ENCODE peak calls at places on chromosomes 3 and 15, in five cellular contexts. One of them, this sample, is unnamed.

GRCh38 chr3:52039846-52040245 is 16.5 kb downstream of the DUSP7 start:
- DNase-seq in colonic mucosa: no peak
- DNase-seq in neural progenitor cell: peak; percentile 78
- DNase-seq in mammary epithelial cell: peak; percentile 81
- DNase-seq in PC-3: no peak
- DNase-seq in this sample: no peak

GRCh38 chr3:185316740-185317407 is 46.1 kb upstream of the MAP3K13 start:
- DNase-seq in colonic mucosa: no peak
- DNase-seq in neural progenitor cell: no peak
- DNase-seq in mammary epithelial cell: peak; percentile 95
- DNase-seq in PC-3: peak; percentile 62
- DNase-seq in this sample: peak; percentile 26

GRCh38 chr3:4826237-4827100 is 152.8 kb upstream of the BHLHE40 start:
- DNase-seq in colonic mucosa: peak; percentile 85
- DNase-seq in neural progenitor cell: no peak
- DNase-seq in mammary epithelial cell: no peak
- DNase-seq in PC-3: no peak
- DNase-seq in this sample: no peak

GRCh38 chr15:94056314-94056713 is 175.0 kb upstream of the MCTP2 start:
- DNase-seq in colonic mucosa: no peak
- DNase-seq in neural progenitor cell: no peak
- DNase-seq in mammary epithelial cell: peak; percentile 48
- DNase-seq in PC-3: peak; percentile 6
- DNase-seq in this sample: peak; percentile 51

GRCh38 chr15:83571820-83572707 is 81.9 kb upstream of the ADAMTSL3 start:
- DNase-seq in colonic mucosa: no peak
- DNase-seq in neural progenitor cell: peak; percentile 51
- DNase-seq in mammary epithelial cell: no peak
- DNase-seq in PC-3: peak; percentile 68
- DNase-seq in this sample: peak; percentile 26

GRCh38 chr3:23968467-23969184 is 23.5 kb downstream of the NR1D2 start:
- DNase-seq in colonic mucosa: no peak
- DNase-seq in neural progenitor cell: no peak
- DNase-seq in mammary epithelial cell: peak; percentile 80
- DNase-seq in PC-3: peak; percentile 73
- DNase-seq in this sample: no peak

GRCh38 chr3:122251428-122251827 is 68.0 kb downstream of the CASR start:
- DNase-seq in colonic mucosa: no peak
- DNase-seq in neural progenitor cell: no peak
- DNase-seq in mammary epithelial cell: no peak
- DNase-seq in PC-3: no peak
- DNase-seq in this sample: no peak

GRCh38 chr3:9142346-9142745 is 107.1 kb downstream of the SRGAP3 start:
- DNase-seq in colonic mucosa: no peak
- DNase-seq in neural progenitor cell: no peak
- DNase-seq in mammary epithelial cell: peak; percentile 41
- DNase-seq in PC-3: peak; percentile 62
- DNase-seq in this sample: no peak

GRCh38 chr15:50358805-50359204 is 3.8 kb upstream of the GABPB1 start:
- DNase-seq in colonic mucosa: no peak
- DNase-seq in neural progenitor cell: peak; percentile 43
- DNase-seq in mammary epithelial cell: peak; percentile 29
- DNase-seq in PC-3: peak; percentile 60
- DNase-seq in this sample: peak; percentile 52

GRCh38 chr15:83098079-83098478 is 9.4 kb upstream of the TM6SF1 start:
- DNase-seq in colonic mucosa: no peak
- DNase-seq in neural progenitor cell: no peak
- DNase-seq in mammary epithelial cell: no peak
- DNase-seq in PC-3: no peak
- DNase-seq in this sample: no peak

GRCh38 chr15:55999635-56000034 is 6.2 kb upstream of the NEDD4 start:
- DNase-seq in colonic mucosa: no peak
- DNase-seq in neural progenitor cell: no peak
- DNase-seq in mammary epithelial cell: peak; percentile 78
- DNase-seq in PC-3: peak; percentile 59
- DNase-seq in this sample: no peak

GRCh38 chr3:12557472-12558105 is 702 bp downstream of the MKRN2 start:
- DNase-seq in colonic mucosa: no peak
- DNase-seq in neural progenitor cell: no peak
- DNase-seq in mammary epithelial cell: peak; percentile 54
- DNase-seq in PC-3: peak; percentile 40
- DNase-seq in this sample: no peak

GRCh38 chr3:172635588-172635987 is 75.3 kb downstream of the NCEH1 start:
- DNase-seq in colonic mucosa: no peak
- DNase-seq in neural progenitor cell: no peak
- DNase-seq in mammary epithelial cell: peak; percentile 76
- DNase-seq in PC-3: peak; percentile 45
- DNase-seq in this sample: no peak

GRCh38 chr15:67832031-67832551 is 6.8 kb downstream of the SKOR1 start:
- DNase-seq in colonic mucosa: no peak
- DNase-seq in neural progenitor cell: peak; percentile 72
- DNase-seq in mammary epithelial cell: no peak
- DNase-seq in PC-3: peak; percentile 54
- DNase-seq in this sample: no peak

GRCh38 chr3:30349507-30349906 is 256.9 kb upstream of the TGFBR2 start:
- DNase-seq in colonic mucosa: no peak
- DNase-seq in neural progenitor cell: peak; percentile 15
- DNase-seq in mammary epithelial cell: no peak
- DNase-seq in PC-3: no peak
- DNase-seq in this sample: no peak

GRCh38 chr3:151085889-151086483 is 522 bp downstream of the MED12L start:
- DNase-seq in colonic mucosa: peak; percentile 20
- DNase-seq in neural progenitor cell: peak; percentile 77
- DNase-seq in mammary epithelial cell: no peak
- DNase-seq in PC-3: no peak
- DNase-seq in this sample: peak; percentile 21

GRCh38 chr3:165185707-165186327 is 10.4 kb downstream of the SLITRK3 start:
- DNase-seq in colonic mucosa: peak; percentile 72
- DNase-seq in neural progenitor cell: peak; percentile 84
- DNase-seq in mammary epithelial cell: peak; percentile 25
- DNase-seq in PC-3: peak; percentile 73
- DNase-seq in this sample: peak; percentile 72

GRCh38 chr15:58987036-58987435 is 427 bp upstream of the RNF111 start:
- DNase-seq in colonic mucosa: no peak
- DNase-seq in neural progenitor cell: no peak
- DNase-seq in mammary epithelial cell: no peak
- DNase-seq in PC-3: peak; percentile 7
- DNase-seq in this sample: peak; percentile 39

GRCh38 chr3:157088506-157089454 is 71.2 kb downstream of the CCNL1 start:
- DNase-seq in colonic mucosa: peak; percentile 97
- DNase-seq in neural progenitor cell: peak; percentile 96
- DNase-seq in mammary epithelial cell: peak; percentile 94
- DNase-seq in PC-3: peak; percentile 93
- DNase-seq in this sample: peak; percentile 99

GRCh38 chr15:85755942-85756341 is 38.8 kb downstream of the KLHL25 start:
- DNase-seq in colonic mucosa: no peak
- DNase-seq in neural progenitor cell: no peak
- DNase-seq in mammary epithelial cell: no peak
- DNase-seq in PC-3: no peak
- DNase-seq in this sample: no peak

GRCh38 chr3:165805834-165806561 is 31.2 kb downstream of the BCHE start:
- DNase-seq in colonic mucosa: no peak
- DNase-seq in neural progenitor cell: no peak
- DNase-seq in mammary epithelial cell: no peak
- DNase-seq in PC-3: peak; percentile 7
- DNase-seq in this sample: peak; percentile 78

GRCh38 chr3:148211725-148212124 is 486.0 kb upstream of the AGTR1 start:
- DNase-seq in colonic mucosa: peak; percentile 28
- DNase-seq in neural progenitor cell: no peak
- DNase-seq in mammary epithelial cell: peak; percentile 64
- DNase-seq in PC-3: peak; percentile 29
- DNase-seq in this sample: no peak

GRCh38 chr3:25849641-25850040 is 59.8 kb downstream of the OXSM start:
- DNase-seq in colonic mucosa: no peak
- DNase-seq in neural progenitor cell: no peak
- DNase-seq in mammary epithelial cell: no peak
- DNase-seq in PC-3: peak; percentile 37
- DNase-seq in this sample: no peak

GRCh38 chr15:51751687-51752683 is 588 bp downstream of the TMOD2 start:
- DNase-seq in colonic mucosa: peak; percentile 45
- DNase-seq in neural progenitor cell: peak; percentile 63
- DNase-seq in mammary epithelial cell: peak; percentile 65
- DNase-seq in PC-3: peak; percentile 34
- DNase-seq in this sample: peak; percentile 29

GRCh38 chr3:6723205-6723604 is 137.7 kb upstream of the GRM7 start:
- DNase-seq in colonic mucosa: no peak
- DNase-seq in neural progenitor cell: no peak
- DNase-seq in mammary epithelial cell: no peak
- DNase-seq in PC-3: no peak
- DNase-seq in this sample: no peak

GRCh38 chr3:185656321-185656840 is 70.3 kb downstream of the SENP2 start:
- DNase-seq in colonic mucosa: no peak
- DNase-seq in neural progenitor cell: no peak
- DNase-seq in mammary epithelial cell: peak; percentile 95
- DNase-seq in PC-3: peak; percentile 95
- DNase-seq in this sample: no peak

GRCh38 chr3:110307065-110307809 is 764.4 kb upstream of the NECTIN3 start:
- DNase-seq in colonic mucosa: no peak
- DNase-seq in neural progenitor cell: no peak
- DNase-seq in mammary epithelial cell: no peak
- DNase-seq in PC-3: no peak
- DNase-seq in this sample: no peak

DNA sequence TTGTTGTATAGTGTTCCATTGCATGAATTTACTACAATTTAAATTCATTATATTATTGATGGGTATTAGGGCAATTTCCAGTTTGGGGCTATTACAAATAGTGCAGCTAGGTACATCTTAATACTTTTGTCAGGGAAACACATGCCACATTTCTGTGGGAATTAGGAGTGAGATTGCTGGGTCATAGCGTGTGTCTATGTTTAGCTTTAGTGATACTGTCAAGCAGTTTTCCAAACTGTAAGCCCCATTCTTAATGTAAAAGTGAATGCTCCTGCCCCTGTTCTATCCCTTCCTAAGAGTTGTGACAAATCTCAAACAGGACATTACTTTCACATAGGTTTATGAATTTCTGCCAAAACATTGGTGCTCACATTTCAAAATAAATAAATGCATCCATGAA is 184.5 kb upstream of the ANKRD28 start:
- DNase-seq in colonic mucosa: no peak
- DNase-seq in neural progenitor cell: no peak
- DNase-seq in mammary epithelial cell: no peak
- DNase-seq in PC-3: no peak
- DNase-seq in this sample: no peak
- H3K9ac ChIP-seq in colonic mucosa: no peak overlapping the region
- H3K9ac ChIP-seq in neural progenitor cell: no peak overlapping the region
- H3K9ac ChIP-seq in mammary epithelial cell: peak overlapping the region; percentile 35
- H3K9ac ChIP-seq in PC-3: peak overlapping the region; percentile 60
- H3K9ac ChIP-seq in this sample: no peak overlapping the region

GRCh38 chr3:123586131-123586530 is 1.3 kb upstream of the HACD2 start:
- DNase-seq in colonic mucosa: peak; percentile 75
- DNase-seq in neural progenitor cell: peak; percentile 81
- DNase-seq in mammary epithelial cell: peak; percentile 79
- DNase-seq in PC-3: peak; percentile 79
- DNase-seq in this sample: peak; percentile 12

GRCh38 chr3:123584988-123585937 is at the start of gene HACD2:
- DNase-seq in colonic mucosa: peak; percentile 97
- DNase-seq in neural progenitor cell: peak; percentile 98
- DNase-seq in mammary epithelial cell: peak; percentile 96
- DNase-seq in PC-3: peak; percentile 99
- DNase-seq in this sample: peak; percentile 94

GRCh38 chr3:123582315-123582714 is 2.5 kb downstream of the HACD2 start:
- DNase-seq in colonic mucosa: peak; percentile 33
- DNase-seq in neural progenitor cell: no peak
- DNase-seq in mammary epithelial cell: peak; percentile 76
- DNase-seq in PC-3: peak; percentile 93
- DNase-seq in this sample: no peak

GRCh38 chr3:123583563-123583962 is 1.3 kb downstream of the HACD2 start:
- DNase-seq in colonic mucosa: no peak
- DNase-seq in neural progenitor cell: no peak
- DNase-seq in mammary epithelial cell: no peak
- DNase-seq in PC-3: no peak
- DNase-seq in this sample: no peak

DNA sequence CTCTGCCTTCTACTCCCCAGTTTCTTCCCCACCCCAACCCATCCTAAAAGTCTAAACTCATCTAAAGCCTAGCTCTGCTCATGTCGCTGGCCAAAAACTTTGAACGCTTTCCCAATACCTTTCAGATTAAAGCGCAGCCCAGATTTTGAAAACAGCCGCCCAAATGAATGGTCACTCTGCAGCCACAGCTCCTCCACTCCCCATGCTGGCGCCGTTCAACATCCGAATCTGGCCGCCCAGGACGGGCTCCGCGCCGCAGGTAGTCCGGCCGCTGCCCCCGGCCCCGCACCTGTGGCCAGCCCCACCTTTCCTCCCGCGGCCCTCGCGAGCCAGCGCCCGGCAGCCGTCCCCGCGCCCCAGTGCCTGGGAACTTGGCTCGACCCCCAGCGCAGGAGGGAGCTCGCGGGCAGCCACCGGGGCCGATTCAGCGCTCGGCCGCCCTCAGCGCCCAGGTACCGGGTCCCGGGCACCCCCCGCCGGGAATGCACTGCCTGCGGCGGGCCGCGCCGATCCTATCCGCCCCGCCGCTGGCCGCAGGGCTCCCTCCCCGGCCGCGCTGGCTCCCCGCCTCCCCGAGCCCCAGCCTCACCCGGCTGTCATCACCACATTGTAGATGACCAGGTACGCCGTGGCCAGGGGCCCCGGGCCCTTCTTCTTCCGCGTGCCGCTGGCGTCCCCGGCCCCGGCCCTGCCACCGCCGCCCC is 417 bp downstream of the HACD2 start:
- DNase-seq in colonic mucosa: peak; percentile 56
- DNase-seq in neural progenitor cell: no peak
- DNase-seq in mammary epithelial cell: peak; percentile 32
- DNase-seq in PC-3: peak; percentile 48
- DNase-seq in this sample: no peak
- TF ChIP-seq CTCF in colonic mucosa: no peak
- TF ChIP-seq CTCF in neural progenitor cell: peak; percentile 28
- TF ChIP-seq CTCF in mammary epithelial cell: no peak
- TF ChIP-seq CTCF in PC-3: peak; percentile 23
- TF ChIP-seq CTCF in this sample: peak; percentile 6

DNA sequence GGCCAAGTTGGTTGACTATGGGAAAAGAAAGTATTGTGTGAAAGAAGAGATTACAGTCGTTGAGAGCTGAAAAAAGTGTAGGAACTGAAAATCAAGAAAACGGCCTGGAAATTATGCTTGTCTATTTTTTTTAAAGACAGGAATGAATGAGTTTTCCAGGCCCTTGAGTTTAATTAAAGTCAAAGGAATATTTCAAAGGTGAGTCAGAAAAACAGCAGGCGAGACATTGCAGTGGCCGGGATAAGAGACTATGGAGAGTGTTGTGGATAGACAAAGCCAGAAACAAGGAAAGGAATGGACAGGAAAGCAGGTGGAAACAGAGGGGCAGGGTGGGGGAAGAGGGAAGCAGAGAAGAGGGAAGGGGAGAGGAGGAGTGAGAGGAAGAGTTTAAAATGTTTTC is 275.1 kb upstream of the LRTM1 start:
- DNase-seq in colonic mucosa: no peak
- DNase-seq in neural progenitor cell: no peak
- DNase-seq in mammary epithelial cell: no peak
- DNase-seq in PC-3: peak; percentile 8
- DNase-seq in this sample: no peak
- H3K9ac ChIP-seq in colonic mucosa: no peak overlapping the region
- H3K9ac ChIP-seq in neural progenitor cell: no peak overlapping the region
- H3K9ac ChIP-seq in mammary epithelial cell: no peak overlapping the region
- H3K9ac ChIP-seq in PC-3: no peak overlapping the region
- H3K9ac ChIP-seq in this sample: no peak overlapping the region

GRCh38 chr15:48112242-48112641 is 8.5 kb upstream of the SLC24A5 start:
- DNase-seq in colonic mucosa: no peak
- DNase-seq in neural progenitor cell: peak; percentile 73
- DNase-seq in mammary epithelial cell: peak; percentile 12
- DNase-seq in PC-3: peak; percentile 51
- DNase-seq in this sample: no peak
- TF ChIP-seq CTCF in colonic mucosa: no peak
- TF ChIP-seq CTCF in neural progenitor cell: peak; percentile 69
- TF ChIP-seq CTCF in mammary epithelial cell: peak; percentile 38
- TF ChIP-seq CTCF in PC-3: peak; percentile 63
- TF ChIP-seq CTCF in this sample: peak; percentile 20

GRCh38 chr15:81312790-81313543 is 11.0 kb downstream of the STARD5 start:
- DNase-seq in colonic mucosa: peak; percentile 62
- DNase-seq in neural progenitor cell: no peak
- DNase-seq in mammary epithelial cell: peak; percentile 99
- DNase-seq in PC-3: peak; percentile 99
- DNase-seq in this sample: no peak
- H3K9ac ChIP-seq in colonic mucosa: no peak overlapping the region
- H3K9ac ChIP-seq in neural progenitor cell: no peak overlapping the region
- H3K9ac ChIP-seq in mammary epithelial cell: peak overlapping the region; percentile 30
- H3K9ac ChIP-seq in PC-3: no peak overlapping the region
- H3K9ac ChIP-seq in this sample: no peak overlapping the region